ENCODE peak calls at places on chromosome 19, in five cellular contexts. C, J, G, F and A are unnamed samples.

GRCh38 chr19:4009990-4010807 is 2.7 kb downstream of the PIAS4 start:
- DNase-seq in C (no peak), J (no peak), G (no peak), F (no peak), A (peak; percentile 62)

GRCh38 chr19:54331626-54332025 is 7.3 kb downstream of the LILRA4 start:
- DNase-seq in C (no peak), J (no peak), G (no peak), F (no peak), A (no peak)

GRCh38 chr19:31296741-31297390 is 52.4 kb downstream of the TSHZ3 start:
- DNase-seq in C (no peak), J (no peak), G (no peak), F (no peak), A (no peak)

GRCh38 chr19:6059996-6060599 is 50.2 kb downstream of the RFX2 start:
- DNase-seq in C (no peak), J (no peak), G (no peak), F (no peak), A (no peak)

GRCh38 chr19:13959141-13959961 is 7.0 kb downstream of the DCAF15 start:
- DNase-seq in C (no peak), J (no peak), G (no peak), F (no peak), A (no peak)

GRCh38 chr19:38736036-38736412 is 8.2 kb downstream of the CAPN12 start:
- DNase-seq in C (no peak), J (peak; percentile 53), G (no peak), F (peak; percentile 71), A (peak; percentile 76)

GRCh38 chr19:46015080-46015960 is 7.5 kb downstream of the PGLYRP1 start:
- DNase-seq in C (no peak), J (peak; percentile 32), G (peak; percentile 46), F (peak; percentile 48), A (peak; percentile 94)

GRCh38 chr19:30215248-30215647 is 156.9 kb upstream of the ZNF536 start:
- DNase-seq in C (no peak), J (no peak), G (no peak), F (no peak), A (no peak)

GRCh38 chr19:13839938-13840750 is 36.8 kb upstream of the NANOS3 start:
- DNase-seq in C (peak; percentile 75), J (no peak), G (no peak), F (no peak), A (peak; percentile 85)

GRCh38 chr19:16951529-16951928 is 62.7 kb downstream of the F2RL3 start:
- DNase-seq in C (no peak), J (no peak), G (no peak), F (no peak), A (no peak)

GRCh38 chr19:43425567-43426392 is 11.1 kb downstream of the TEX101 start:
- DNase-seq in C (peak; percentile 25), J (no peak), G (no peak), F (peak; percentile 2), A (peak; percentile 91)

GRCh38 chr19:46133777-46134231 is 9.3 kb upstream of the IGFL3 start:
- DNase-seq in C (no peak), J (no peak), G (no peak), F (no peak), A (no peak)